ENCODE peak calls at places on chromosomes 7 and 10, in six cellular contexts. One of them, this sample, is unnamed.
A peak's percentile ranks its signal among the peaks of the same experiment; 100 is the strongest.

GRCh38 chr10:69497611-69498390 is 46.5 kb downstream of the TSPAN15 start:
- ATAC-seq in K562: peak; percentile 19
- ATAC-seq in A549: no peak
- ATAC-seq in GM12878: no peak
- ATAC-seq in upper lobe of left lung: no peak
- ATAC-seq in HepG2: no peak
- ATAC-seq in this sample: no peak

GRCh38 chr7:115850774-115851173 is 179.8 kb downstream of the TFEC start:
- ATAC-seq in K562: no peak
- ATAC-seq in A549: no peak
- ATAC-seq in GM12878: no peak
- ATAC-seq in upper lobe of left lung: no peak
- ATAC-seq in HepG2: no peak
- ATAC-seq in this sample: no peak

GRCh38 chr7:150648358-150649083 is 16.3 kb upstream of the GIMAP6 start:
- ATAC-seq in K562: no peak
- ATAC-seq in A549: no peak
- ATAC-seq in GM12878: peak; percentile 51
- ATAC-seq in upper lobe of left lung: peak; percentile 36
- ATAC-seq in HepG2: no peak
- ATAC-seq in this sample: no peak

GRCh38 chr10:26449726-26450125 is 11.6 kb downstream of the APBB1IP start:
- ATAC-seq in K562: no peak
- ATAC-seq in A549: no peak
- ATAC-seq in GM12878: no peak
- ATAC-seq in upper lobe of left lung: no peak
- ATAC-seq in HepG2: no peak
- ATAC-seq in this sample: no peak

GRCh38 chr7:102943425-102944169 is 30.8 kb downstream of the LRRC17 start:
- ATAC-seq in K562: peak; percentile 61
- ATAC-seq in A549: no peak
- ATAC-seq in GM12878: no peak
- ATAC-seq in upper lobe of left lung: no peak
- ATAC-seq in HepG2: no peak
- ATAC-seq in this sample: no peak

GRCh38 chr7:95311389-95311788 is 12.9 kb downstream of the PON1 start:
- ATAC-seq in K562: no peak
- ATAC-seq in A549: no peak
- ATAC-seq in GM12878: no peak
- ATAC-seq in upper lobe of left lung: no peak
- ATAC-seq in HepG2: no peak
- ATAC-seq in this sample: no peak

GRCh38 chr10:21746118-21746517 is 212.1 kb downstream of the MLLT10 start:
- ATAC-seq in K562: peak; percentile 17
- ATAC-seq in A549: no peak
- ATAC-seq in GM12878: no peak
- ATAC-seq in upper lobe of left lung: no peak
- ATAC-seq in HepG2: no peak
- ATAC-seq in this sample: no peak

GRCh38 chr10:30384791-30385201 is 35.7 kb upstream of the MTPAP start:
- ATAC-seq in K562: peak; percentile 92
- ATAC-seq in A549: peak; percentile 94
- ATAC-seq in GM12878: peak; percentile 89
- ATAC-seq in upper lobe of left lung: no peak
- ATAC-seq in HepG2: peak; percentile 91
- ATAC-seq in this sample: no peak

GRCh38 chr7:135333196-135333595 is 99.6 kb downstream of the STRA8 start:
- ATAC-seq in K562: no peak
- ATAC-seq in A549: no peak
- ATAC-seq in GM12878: peak; percentile 35
- ATAC-seq in upper lobe of left lung: no peak
- ATAC-seq in HepG2: no peak
- ATAC-seq in this sample: no peak

GRCh38 chr10:9222917-9223316 is 1168.4 kb downstream of the GATA3 start:
- ATAC-seq in K562: no peak
- ATAC-seq in A549: no peak
- ATAC-seq in GM12878: no peak
- ATAC-seq in upper lobe of left lung: no peak
- ATAC-seq in HepG2: no peak
- ATAC-seq in this sample: no peak

GRCh38 chr10:110967645-110968044 is 48.2 kb downstream of the SHOC2 start:
- ATAC-seq in K562: no peak
- ATAC-seq in A549: no peak
- ATAC-seq in GM12878: peak; percentile 54
- ATAC-seq in upper lobe of left lung: no peak
- ATAC-seq in HepG2: no peak
- ATAC-seq in this sample: no peak

GRCh38 chr7:141991144-141991543 is 4.5 kb upstream of the MGAM start:
- ATAC-seq in K562: no peak
- ATAC-seq in A549: no peak
- ATAC-seq in GM12878: no peak
- ATAC-seq in upper lobe of left lung: no peak
- ATAC-seq in HepG2: no peak
- ATAC-seq in this sample: no peak

GRCh38 chr10:50536617-50537252 is 87.0 kb downstream of the SGMS1 start:
- ATAC-seq in K562: no peak
- ATAC-seq in A549: no peak
- ATAC-seq in GM12878: no peak
- ATAC-seq in upper lobe of left lung: no peak
- ATAC-seq in HepG2: no peak
- ATAC-seq in this sample: no peak

GRCh38 chr7:91314591-91315323 is 50.5 kb downstream of the FZD1 start:
- ATAC-seq in K562: no peak
- ATAC-seq in A549: no peak
- ATAC-seq in GM12878: no peak
- ATAC-seq in upper lobe of left lung: no peak
- ATAC-seq in HepG2: no peak
- ATAC-seq in this sample: no peak

GRCh38 chr10:89556590-89556989 is 21.2 kb upstream of the SLC16A12 start:
- ATAC-seq in K562: no peak
- ATAC-seq in A549: peak; percentile 37
- ATAC-seq in GM12878: no peak
- ATAC-seq in upper lobe of left lung: no peak
- ATAC-seq in HepG2: no peak
- ATAC-seq in this sample: no peak

GRCh38 chr10:89095701-89096391 is 105.2 kb downstream of the FAS start:
- ATAC-seq in K562: no peak
- ATAC-seq in A549: no peak
- ATAC-seq in GM12878: no peak
- ATAC-seq in upper lobe of left lung: no peak
- ATAC-seq in HepG2: no peak
- ATAC-seq in this sample: no peak

GRCh38 chr10:129517680-129518057 is 50.6 kb downstream of the MGMT start:
- ATAC-seq in K562: no peak
- ATAC-seq in A549: no peak
- ATAC-seq in GM12878: no peak
- ATAC-seq in upper lobe of left lung: no peak
- ATAC-seq in HepG2: no peak
- ATAC-seq in this sample: no peak

GRCh38 chr7:148142660-148143248 is 447.8 kb upstream of the C7orf33 start:
- ATAC-seq in K562: peak; percentile 81
- ATAC-seq in A549: no peak
- ATAC-seq in GM12878: peak; percentile 71
- ATAC-seq in upper lobe of left lung: peak; percentile 43
- ATAC-seq in HepG2: peak; percentile 74
- ATAC-seq in this sample: no peak

GRCh38 chr7:22109761-22110160 is 164.1 kb upstream of the CDCA7L start:
- ATAC-seq in K562: peak; percentile 89
- ATAC-seq in A549: peak; percentile 52
- ATAC-seq in GM12878: peak; percentile 73
- ATAC-seq in upper lobe of left lung: peak; percentile 54
- ATAC-seq in HepG2: peak; percentile 76
- ATAC-seq in this sample: no peak

GRCh38 chr7:26178272-26178960 is 22.1 kb downstream of the HNRNPA2B1 start:
- ATAC-seq in K562: no peak
- ATAC-seq in A549: peak; percentile 15
- ATAC-seq in GM12878: peak; percentile 33
- ATAC-seq in upper lobe of left lung: peak; percentile 19
- ATAC-seq in HepG2: peak; percentile 26
- ATAC-seq in this sample: no peak

GRCh38 chr10:26365681-26366327 is 72.3 kb upstream of the APBB1IP start:
- ATAC-seq in K562: no peak
- ATAC-seq in A549: peak; percentile 99
- ATAC-seq in GM12878: peak; percentile 17
- ATAC-seq in upper lobe of left lung: no peak
- ATAC-seq in HepG2: no peak
- ATAC-seq in this sample: no peak

GRCh38 chr10:26046073-26046684 is 112.2 kb downstream of the MYO3A start:
- ATAC-seq in K562: no peak
- ATAC-seq in A549: no peak
- ATAC-seq in GM12878: no peak
- ATAC-seq in upper lobe of left lung: no peak
- ATAC-seq in HepG2: no peak
- ATAC-seq in this sample: no peak

GRCh38 chr10:44056206-44056605 is 328.7 kb downstream of the CXCL12 start:
- ATAC-seq in K562: no peak
- ATAC-seq in A549: no peak
- ATAC-seq in GM12878: no peak
- ATAC-seq in upper lobe of left lung: peak; percentile 59
- ATAC-seq in HepG2: no peak
- ATAC-seq in this sample: no peak

GRCh38 chr10:61486738-61487396 is 33.7 kb upstream of the TMEM26 start:
- ATAC-seq in K562: no peak
- ATAC-seq in A549: no peak
- ATAC-seq in GM12878: no peak
- ATAC-seq in upper lobe of left lung: peak; percentile 63
- ATAC-seq in HepG2: no peak
- ATAC-seq in this sample: no peak

DNA sequence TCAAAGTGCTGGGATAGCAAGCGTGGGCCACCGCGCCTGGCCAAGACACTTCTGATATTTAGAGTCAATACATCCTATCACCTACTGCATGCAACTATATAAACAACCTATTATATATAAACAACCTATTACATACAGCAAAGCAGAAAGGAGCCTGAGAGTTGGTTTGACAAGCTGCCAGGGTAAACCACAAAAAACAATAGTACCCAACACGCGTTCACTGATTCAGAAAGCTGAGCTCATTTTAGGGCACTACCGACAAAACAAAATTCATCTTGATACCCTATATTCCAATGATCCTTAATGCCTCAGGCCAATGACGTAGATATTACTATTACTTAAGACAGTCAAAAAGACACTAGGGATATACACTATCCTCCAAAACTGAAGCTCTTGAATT is 16.2 kb downstream of the MALSU1 start:
- ATAC-seq in K562: no peak
- ATAC-seq in A549: no peak
- ATAC-seq in GM12878: no peak
- ATAC-seq in upper lobe of left lung: no peak
- ATAC-seq in HepG2: no peak
- ATAC-seq in this sample: no peak
- TF ChIP-seq EP300 in K562: no peak
- TF ChIP-seq EP300 in A549: no peak
- TF ChIP-seq EP300 in GM12878: no peak
- TF ChIP-seq EP300 in upper lobe of left lung: no peak
- TF ChIP-seq EP300 in HepG2: no peak
- TF ChIP-seq EP300 in this sample: no peak

DNA sequence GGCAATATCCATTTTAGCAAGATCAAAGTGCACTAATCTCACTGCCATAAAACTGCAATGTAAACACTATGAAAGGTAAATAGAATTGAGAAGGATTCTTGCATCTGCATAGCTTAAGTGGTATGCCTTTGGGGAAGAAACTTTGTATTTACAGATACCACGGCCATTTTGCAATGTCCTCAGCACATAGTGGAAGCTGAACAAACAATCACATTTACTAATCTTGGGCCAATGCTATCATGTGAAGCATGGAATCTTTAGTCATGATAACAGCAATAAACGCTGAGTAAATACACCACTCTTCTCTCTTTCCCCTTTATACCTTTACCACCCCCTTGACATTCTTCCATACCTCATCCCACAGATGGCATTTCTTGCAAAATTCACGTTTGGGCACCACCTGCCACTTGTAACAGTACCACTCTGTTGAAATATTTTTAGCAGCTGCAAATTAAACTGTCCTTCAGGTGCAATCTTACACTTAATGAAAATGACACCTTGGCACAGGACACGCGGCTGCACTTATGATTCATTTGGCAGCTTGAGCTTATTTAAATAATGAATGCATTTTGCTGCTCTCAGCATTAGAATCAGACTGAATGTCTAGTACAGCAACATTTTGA is 171.8 kb downstream of the SEMA3A start:
- ATAC-seq in K562: no peak
- ATAC-seq in A549: peak; percentile 85
- ATAC-seq in GM12878: no peak
- ATAC-seq in upper lobe of left lung: no peak
- ATAC-seq in HepG2: peak; percentile 79
- ATAC-seq in this sample: no peak
- TF ChIP-seq EP300 in K562: no peak
- TF ChIP-seq EP300 in A549: peak; percentile 99
- TF ChIP-seq EP300 in GM12878: no peak
- TF ChIP-seq EP300 in upper lobe of left lung: no peak
- TF ChIP-seq EP300 in HepG2: no peak
- TF ChIP-seq EP300 in this sample: no peak

DNA sequence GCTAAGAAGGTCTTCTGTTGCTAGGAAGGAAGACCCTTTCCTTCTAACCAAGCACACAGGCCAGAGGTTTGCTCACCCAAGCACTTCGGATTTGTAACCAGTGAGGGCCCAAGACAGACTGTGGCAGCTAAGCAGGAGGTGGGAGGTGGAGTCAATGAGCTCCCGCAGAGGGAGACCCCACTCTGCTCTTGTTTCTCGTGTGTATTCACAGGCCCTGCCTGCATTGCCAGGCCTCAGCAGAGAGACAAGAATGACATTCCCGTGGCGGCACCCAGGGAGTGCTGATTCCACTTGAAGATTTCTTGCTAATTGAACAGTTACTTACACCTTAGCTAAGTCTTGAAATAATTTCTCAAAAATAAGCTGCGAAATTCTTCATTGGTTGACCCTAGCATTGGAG is 13.4 kb downstream of the PKD1L1 start:
- ATAC-seq in K562: no peak
- ATAC-seq in A549: no peak
- ATAC-seq in GM12878: no peak
- ATAC-seq in upper lobe of left lung: no peak
- ATAC-seq in HepG2: no peak
- ATAC-seq in this sample: no peak
- TF ChIP-seq EP300 in K562: no peak
- TF ChIP-seq EP300 in A549: no peak
- TF ChIP-seq EP300 in GM12878: no peak
- TF ChIP-seq EP300 in upper lobe of left lung: no peak
- TF ChIP-seq EP300 in HepG2: no peak
- TF ChIP-seq EP300 in this sample: no peak

GRCh38 chr10:73999703-74000102 is 1.8 kb downstream of the VCL start:
- ATAC-seq in K562: no peak
- ATAC-seq in A549: no peak
- ATAC-seq in GM12878: no peak
- ATAC-seq in upper lobe of left lung: no peak
- ATAC-seq in HepG2: no peak
- ATAC-seq in this sample: no peak

GRCh38 chr10:73995035-73995358 is 2.9 kb upstream of the VCL start:
- ATAC-seq in K562: no peak
- ATAC-seq in A549: no peak
- ATAC-seq in GM12878: no peak
- ATAC-seq in upper lobe of left lung: no peak
- ATAC-seq in HepG2: no peak
- ATAC-seq in this sample: no peak

GRCh38 chr10:73997479-73997805 is 474 bp upstream of the VCL start:
- ATAC-seq in K562: peak; percentile 41
- ATAC-seq in A549: peak; percentile 60
- ATAC-seq in GM12878: peak; percentile 83
- ATAC-seq in upper lobe of left lung: peak; percentile 28
- ATAC-seq in HepG2: peak; percentile 23
- ATAC-seq in this sample: peak; percentile 40

GRCh38 chr10:73998623-73999622 is 1.0 kb downstream of the VCL start:
- ATAC-seq in K562: peak; percentile 17
- ATAC-seq in A549: peak; percentile 78
- ATAC-seq in GM12878: peak; percentile 4
- ATAC-seq in upper lobe of left lung: peak; percentile 51
- ATAC-seq in HepG2: peak; percentile 24
- ATAC-seq in this sample: peak; percentile 45

GRCh38 chr10:73997806-73998622 is at the start of gene VCL:
- ATAC-seq in K562: peak; percentile 95
- ATAC-seq in A549: peak; percentile 94
- ATAC-seq in GM12878: peak; percentile 99
- ATAC-seq in upper lobe of left lung: peak; percentile 97
- ATAC-seq in HepG2: peak; percentile 97
- ATAC-seq in this sample: peak; percentile 96
- TF ChIP-seq EP300 in K562: peak; percentile 3
- TF ChIP-seq EP300 in A549: no peak
- TF ChIP-seq EP300 in GM12878: no peak
- TF ChIP-seq EP300 in upper lobe of left lung: no peak
- TF ChIP-seq EP300 in HepG2: no peak
- TF ChIP-seq EP300 in this sample: no peak